ENCODE peak calls at places on chromosome 2, in eight cellular contexts. R is coronary artery, W is BE2C, J is bronchial epithelial cell, I is fibroblast of mammary gland, S is right lobe of liver, Z is kidney, E is MCF 10A. U is an unnamed sample.

GRCh38 chr2:220533485-220533884 is 906.1 kb downstream of the SLC4A3 start:
- DNase-seq in Z (no peak), S (peak), W (no peak), E (peak), J (peak), R (no peak), I (peak), U (no peak)

GRCh38 chr2:113720167-113720566 is 36.3 kb downstream of the SLC35F5 start:
- DNase-seq in I (peak), S (no peak), R (no peak), E (peak), W (no peak), J (peak), Z (no peak), U (no peak)

GRCh38 chr2:130870779-130871178 is 34.1 kb downstream of the ARHGEF4 start:
- DNase-seq in Z (no peak), W (no peak), E (no peak), R (peak), J (no peak), I (no peak), S (no peak), U (no peak)

GRCh38 chr2:163266772-163267171 is 428.2 kb upstream of the KCNH7 start:
- DNase-seq in Z (no peak), R (no peak), W (no peak), I (peak), J (peak), E (peak), S (no peak), U (no peak)

GRCh38 chr2:236867441-236868260 is 218.0 kb upstream of the COPS8 start:
- DNase-seq in Z (no peak), E (peak), J (peak), I (no peak), W (no peak), S (no peak), R (peak), U (no peak)

GRCh38 chr2:18889565-18890332 is 300.4 kb upstream of the NT5C1B start:
- DNase-seq in R (no peak), I (peak), W (no peak), Z (no peak), E (no peak), J (no peak), S (no peak), U (no peak)

GRCh38 chr2:153145470-153145869 is 333.1 kb downstream of the RPRM start:
- DNase-seq in E (no peak), S (no peak), Z (no peak), I (no peak), R (no peak), J (no peak), W (no peak), U (no peak)

GRCh38 chr2:222774941-222775340 is 85.9 kb upstream of the ACSL3 start:
- DNase-seq in W (peak), R (no peak), S (no peak), E (peak), Z (no peak), J (peak), I (peak), U (no peak)

GRCh38 chr2:3633089-3633981 is 24.7 kb upstream of the ALLC start:
- DNase-seq in S (no peak), I (peak), E (peak), W (peak), Z (peak), J (peak), R (peak), U (no peak)

GRCh38 chr2:134869941-134870736 is 31.7 kb downstream of the ACMSD start:
- DNase-seq in Z (no peak), S (peak), J (no peak), I (peak), E (no peak), W (no peak), R (no peak), U (no peak)

GRCh38 chr2:72028351-72028995 is 119.2 kb downstream of the CYP26B1 start:
- DNase-seq in Z (no peak), I (no peak), J (no peak), R (peak), E (no peak), W (no peak), S (no peak), U (no peak)

GRCh38 chr2:201795608-201796477 is 10.5 kb upstream of the CDK15 start:
- DNase-seq in S (no peak), I (peak), Z (no peak), W (peak), R (no peak), J (peak), E (peak), U (peak)

GRCh38 chr2:70747284-70747683 is 20.7 kb downstream of the ADD2 start:
- DNase-seq in W (no peak), I (no peak), S (no peak), J (no peak), R (no peak), Z (no peak), E (no peak), U (no peak)

GRCh38 chr2:195056001-195056400 is 601.0 kb upstream of the SLC39A10 start:
- DNase-seq in I (no peak), E (no peak), W (no peak), S (no peak), R (no peak), Z (no peak), J (no peak), U (no peak)

GRCh38 chr2:3656762-3657691 is 973 bp upstream of the ALLC start:
- DNase-seq in J (no peak), E (no peak), S (no peak), R (no peak), Z (no peak), I (no peak), W (no peak), U (no peak)

GRCh38 chr2:6949009-6949351 is 31.8 kb downstream of the RNF144A start:
- DNase-seq in W (no peak), E (no peak), R (peak), Z (no peak), S (no peak), J (no peak), I (no peak), U (no peak)

GRCh38 chr2:237859533-237860272 is at the start of gene RAMP1:
- DNase-seq in W (no peak), S (no peak), Z (peak), J (peak), I (no peak), E (no peak), R (no peak), U (peak)

GRCh38 chr2:226159875-226160479 is 639.6 kb downstream of the IRS1 start:
- DNase-seq in Z (no peak), I (no peak), W (no peak), E (no peak), R (no peak), S (no peak), J (no peak), U (no peak)

GRCh38 chr2:10080536-10081304 is 509 bp upstream of the CYS1 start:
- DNase-seq in W (no peak), R (no peak), E (no peak), S (no peak), I (no peak), J (no peak), Z (peak), U (peak)

GRCh38 chr2:46836295-46837111 is 79.1 kb downstream of the MCFD2 start:
- DNase-seq in W (no peak), E (no peak), J (no peak), I (peak), R (no peak), Z (no peak), S (peak), U (no peak)

GRCh38 chr2:174593574-174594203 is 3.9 kb downstream of the WIPF1 start:
- DNase-seq in I (peak), E (peak), Z (no peak), J (no peak), S (no peak), R (no peak), W (no peak), U (no peak)

GRCh38 chr2:143321994-143322393 is 192.8 kb downstream of the ARHGAP15 start:
- DNase-seq in S (no peak), Z (no peak), R (no peak), J (no peak), I (no peak), W (peak), E (peak), U (no peak)

GRCh38 chr2:69296421-69296820 is 90.6 kb downstream of the GFPT1 start:
- DNase-seq in I (no peak), Z (no peak), J (no peak), W (no peak), S (no peak), R (no peak), E (no peak), U (no peak)

GRCh38 chr2:57947398-57947797 is 99.2 kb upstream of the VRK2 start:
- DNase-seq in S (no peak), J (no peak), Z (no peak), I (peak), W (no peak), R (no peak), E (no peak), U (no peak)

GRCh38 chr2:173750332-173750731 is 214.8 kb downstream of the SP3 start:
- DNase-seq in E (no peak), W (no peak), S (no peak), J (peak), Z (no peak), R (no peak), I (peak), U (peak)

GRCh38 chr2:143503280-143503679 is 374.1 kb downstream of the ARHGAP15 start:
- DNase-seq in S (no peak), W (no peak), I (no peak), J (no peak), Z (no peak), R (no peak), E (no peak), U (no peak)

GRCh38 chr2:203330434-203330833 is 2.2 kb downstream of the ABI2 start:
- DNase-seq in I (peak), Z (no peak), R (no peak), W (no peak), E (peak), J (no peak), S (no peak), U (no peak)

GRCh38 chr2:174122185-174122584 is 126.1 kb downstream of the OLA1 start:
- DNase-seq in J (peak), Z (no peak), S (no peak), R (no peak), I (peak), E (no peak), W (no peak), U (no peak)

GRCh38 chr2:240840435-240841060 is 20.5 kb upstream of the KIF1A start:
- DNase-seq in W (peak), S (peak), E (peak), J (peak), Z (peak), I (peak), R (no peak), U (peak)

GRCh38 chr2:37599688-37600525 is 71.5 kb downstream of the CDC42EP3 start:
- DNase-seq in W (no peak), R (no peak), I (no peak), E (no peak), Z (peak), J (no peak), S (no peak), U (no peak)

GRCh38 chr2:30029804-30030203 is 108.4 kb upstream of the ALK start:
- DNase-seq in S (no peak), W (peak), J (no peak), Z (no peak), I (no peak), E (no peak), R (no peak), U (no peak)

GRCh38 chr2:68764781-68765385 is 30.3 kb downstream of the ARHGAP25 start:
- DNase-seq in J (no peak), R (no peak), W (no peak), I (no peak), E (no peak), Z (no peak), S (no peak), U (no peak)

GRCh38 chr2:12452211-12452610 is 264.5 kb upstream of the TRIB2 start:
- DNase-seq in W (peak), R (no peak), S (no peak), E (peak), J (no peak), Z (no peak), I (peak), U (no peak)

GRCh38 chr2:12750166-12750905 is 33.6 kb downstream of the TRIB2 start:
- DNase-seq in W (peak), E (no peak), Z (no peak), S (no peak), I (no peak), R (no peak), J (no peak), U (no peak)

GRCh38 chr2:220320326-220320725 is 692.9 kb downstream of the SLC4A3 start:
- DNase-seq in R (no peak), Z (no peak), J (no peak), W (no peak), I (peak), S (no peak), E (no peak), U (no peak)

GRCh38 chr2:198324071-198324470 is 519.7 kb downstream of the PLCL1 start:
- DNase-seq in W (no peak), S (no peak), I (no peak), J (no peak), R (no peak), Z (no peak), E (no peak), U (no peak)

GRCh38 chr2:106704798-106705197 is 181.2 kb downstream of the ST6GAL2 start:
- DNase-seq in E (no peak), Z (no peak), W (no peak), S (no peak), I (no peak), J (no peak), R (no peak), U (no peak)

GRCh38 chr2:64018715-64019082 is 529 bp downstream of the VPS54 start:
- DNase-seq in R (peak), J (peak), E (no peak), I (peak), W (peak), S (no peak), Z (peak), U (no peak)

DNA sequence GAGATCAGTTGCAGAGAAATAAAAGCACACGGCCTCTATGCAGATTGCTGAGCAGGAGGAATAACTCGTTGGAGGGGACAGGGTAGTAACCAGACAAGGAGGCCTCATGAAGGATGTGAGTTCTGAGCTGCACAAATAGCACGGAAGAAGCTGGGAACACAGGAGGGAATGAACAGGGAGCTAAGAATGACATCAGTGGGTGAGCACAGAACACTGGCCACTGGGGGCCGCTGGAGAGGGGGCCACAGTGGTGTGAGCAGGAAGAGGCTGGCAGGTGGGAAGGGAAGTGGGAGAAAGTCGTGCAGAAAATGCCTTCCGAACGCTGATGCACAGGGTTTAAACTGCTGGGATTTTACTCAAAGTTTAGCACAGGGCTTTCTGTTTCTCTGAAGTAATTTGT is 61.0 kb downstream of the ZAP70 start:
- DNase-seq in Z (no peak), W (peak), J (no peak), I (peak), E (peak), R (no peak), S (no peak), U (peak)
- TF ChIP-seq CTCF in Z (no peak), W (peak), J (peak), I (peak), E (peak), R (no peak), S (no peak), U (peak)

GRCh38 chr2:151261240-151261976 is at the start of gene RBM43:
- DNase-seq in J (peak), W (peak), E (peak), Z (peak), R (peak), I (peak), S (peak), U (peak)
- TF ChIP-seq CTCF in J (no peak), W (no peak), E (no peak), Z (peak), R (no peak), I (no peak), S (no peak), U (no peak)

DNA sequence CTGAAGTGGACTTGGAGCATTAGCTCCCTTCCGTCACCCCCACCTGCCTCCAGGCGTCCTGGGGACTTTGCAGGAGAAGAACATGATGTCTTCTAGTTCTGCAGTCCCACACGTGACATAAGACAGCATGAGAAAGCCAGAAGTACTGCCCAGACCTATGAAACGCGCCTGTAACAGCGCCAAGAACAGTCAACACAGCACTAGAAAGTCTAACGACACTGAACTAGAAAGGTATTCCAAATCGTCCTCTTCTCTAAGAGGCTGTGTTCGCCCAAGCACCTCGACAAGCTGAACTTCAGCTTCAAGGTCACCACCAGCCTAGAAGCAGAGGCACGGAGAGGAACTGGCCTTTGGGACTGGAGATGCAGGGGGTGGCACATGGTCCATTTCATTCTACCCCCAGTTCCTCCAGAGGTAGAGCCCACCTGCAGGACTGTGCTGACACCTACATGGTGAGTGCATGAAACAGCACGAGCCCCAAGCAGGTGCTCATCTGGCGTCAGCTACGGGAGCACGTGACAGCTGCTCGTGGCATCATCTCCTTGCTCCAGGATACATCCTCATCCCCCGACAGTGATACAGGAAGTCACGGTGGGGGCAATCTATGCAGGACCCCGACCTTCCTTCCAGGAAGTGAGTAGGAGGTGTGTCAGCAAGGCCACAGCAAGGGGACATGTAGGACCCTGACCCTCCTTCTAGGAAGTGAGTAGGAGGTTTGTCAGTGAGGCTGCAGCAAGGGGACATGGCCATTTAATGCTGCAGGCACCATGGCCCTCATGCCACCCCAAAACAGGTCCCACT is 3.7 kb downstream of the HDAC4 start:
- DNase-seq in W (no peak), S (no peak), R (peak), Z (no peak), I (no peak), E (no peak), J (peak), U (no peak)
- TF ChIP-seq CTCF in W (peak), S (peak), R (no peak), Z (peak), I (no peak), E (no peak), J (peak), U (no peak)

GRCh38 chr2:207260021-207260420 is 94.3 kb upstream of the KLF7 start:
- DNase-seq in S (no peak), W (no peak), I (no peak), E (no peak), R (no peak), J (no peak), Z (no peak), U (no peak)

GRCh38 chr2:207260947-207261346 is 95.2 kb upstream of the KLF7 start:
- DNase-seq in W (no peak), J (peak), R (no peak), I (peak), S (no peak), Z (no peak), E (no peak), U (no peak)

GRCh38 chr2:207265849-207266248 is 100.1 kb upstream of the KLF7 start:
- DNase-seq in W (no peak), R (no peak), E (no peak), S (no peak), I (no peak), J (no peak), Z (no peak), U (no peak)

GRCh38 chr2:207265363-207265762 is 99.6 kb upstream of the KLF7 start:
- DNase-seq in S (no peak), I (no peak), E (no peak), W (no peak), R (no peak), Z (no peak), J (no peak), U (no peak)

DNA sequence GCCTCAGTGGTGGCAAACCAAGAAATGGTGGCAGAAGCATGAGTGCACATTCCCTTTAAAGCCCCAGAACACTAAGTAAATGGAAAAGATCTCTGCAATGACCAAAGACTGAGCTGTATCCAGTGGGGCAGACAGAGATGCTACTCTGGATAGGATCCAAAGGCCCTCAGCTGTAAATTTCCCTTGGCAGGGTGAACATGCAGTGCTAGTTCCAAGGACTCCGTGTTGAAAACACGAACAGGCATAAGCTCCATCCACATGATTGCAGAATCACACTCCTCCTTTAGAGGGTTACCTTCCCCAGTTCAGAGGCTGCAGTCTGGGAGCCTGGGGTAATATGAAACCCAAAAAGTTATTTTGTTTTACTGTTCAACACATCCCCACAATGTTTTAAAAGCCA is 98.6 kb upstream of the KLF7 start:
- DNase-seq in S (no peak), J (no peak), E (no peak), W (no peak), R (no peak), Z (no peak), I (no peak), U (no peak)
- TF ChIP-seq CTCF in S (no peak), J (no peak), E (no peak), W (no peak), R (no peak), Z (no peak), I (no peak), U (no peak)

DNA sequence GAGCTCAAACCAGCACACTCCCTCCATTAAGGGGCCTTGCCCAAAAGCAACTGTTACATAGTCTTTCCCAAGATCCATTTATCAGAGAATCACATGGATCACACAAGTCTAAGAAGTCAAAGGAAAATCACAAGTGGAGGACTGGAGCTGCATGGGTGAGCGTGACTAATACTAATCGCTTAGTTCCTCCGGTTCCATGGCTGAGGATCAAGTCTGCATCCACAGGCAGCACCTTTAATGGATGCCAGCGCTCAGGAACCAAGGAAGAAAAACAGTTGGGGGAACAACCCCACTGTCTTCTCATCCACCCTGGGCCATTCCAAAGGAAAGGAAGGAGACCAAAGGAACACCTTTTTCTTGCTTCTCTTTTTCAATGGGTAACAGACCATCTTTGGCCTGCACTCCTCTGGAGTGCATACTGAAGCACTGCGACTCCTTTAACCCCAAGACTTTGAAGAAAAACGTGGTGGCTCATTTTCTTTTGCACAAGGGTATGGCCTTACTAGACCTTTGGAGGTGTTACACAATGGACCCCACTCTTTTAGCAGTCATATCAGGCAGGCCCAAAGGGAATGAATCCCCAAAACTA is 9.2 kb upstream of the WDR33 start:
- DNase-seq in I (peak), W (no peak), R (no peak), E (no peak), Z (no peak), J (no peak), S (no peak), U (no peak)
- TF ChIP-seq CTCF in I (no peak), W (no peak), R (no peak), E (no peak), Z (no peak), J (no peak), S (no peak), U (no peak)

GRCh38 chr2:167331636-167332232 is 443.5 kb downstream of the XIRP2 start:
- DNase-seq in J (no peak), S (no peak), Z (peak), I (no peak), R (no peak), W (peak), E (peak), U (peak)
- TF ChIP-seq CTCF in J (no peak), S (no peak), Z (no peak), I (peak), R (no peak), W (peak), E (peak), U (peak)

U was measured in nephron progenitor cell.